ENCODE peak calls at places on chromosomes 13 and 19, in five cellular contexts. D is lower leg skin, B is natural killer cell, U is cardiac muscle cell, Y is GF-D8. L is an unnamed sample.

GRCh38 chr19:1206733-1207301 is 1.2 kb downstream of the STK11 start:
- DNase-seq in D (no peak), B (no peak), U (no peak), Y (peak), L (no peak)

GRCh38 chr13:20241593-20241992 is 9.5 kb upstream of the GJB6 start:
- DNase-seq in D (no peak), B (no peak), U (no peak), Y (no peak), L (no peak)

GRCh38 chr13:113630804-113631203 is 27.2 kb downstream of the ATP4B start:
- DNase-seq in D (no peak), B (no peak), U (no peak), Y (no peak), L (no peak)

GRCh38 chr13:101155920-101156319 is 260.4 kb downstream of the NALCN start:
- DNase-seq in D (no peak), B (no peak), U (no peak), Y (no peak), L (no peak)

GRCh38 chr19:49793561-49793840 is 19.6 kb downstream of the FUZ start:
- DNase-seq in D (no peak), B (no peak), U (no peak), Y (no peak), L (no peak)

GRCh38 chr19:45978156-45978555 is 4.5 kb upstream of the NOVA2 start:
- DNase-seq in D (no peak), B (no peak), U (no peak), Y (no peak), L (no peak)

GRCh38 chr13:44368599-44369368 is 4.8 kb upstream of the SERP2 start:
- DNase-seq in D (no peak), B (no peak), U (no peak), Y (no peak), L (no peak)

GRCh38 chr13:75481176-75482069 is 546 bp downstream of the TBC1D4 start:
- DNase-seq in D (peak), B (peak), U (peak), Y (peak), L (no peak)

GRCh38 chr13:38415233-38415632 is 65.6 kb downstream of the UFM1 start:
- DNase-seq in D (no peak), B (no peak), U (no peak), Y (no peak), L (no peak)